ENCODE peak calls at places on chromosomes 12 and 14, in seven cellular contexts. L is GM12865, X is Calu3, O is lower lobe of right lung, F is astrocyte of the cerebellum, G is GM13976, S is endothelial cell. Z is an unnamed sample.

GRCh38 chr12:3842517-3842916 is 30.7 kb downstream of the PARP11 start:
- DNase-seq in L (no peak), X (no peak), O (no peak), F (no peak), G (no peak), S (no peak), Z (no peak)

GRCh38 chr14:61152851-61153364 is 128.2 kb downstream of the TMEM30B start:
- DNase-seq in L (no peak), X (no peak), O (no peak), F (peak), G (no peak), S (no peak), Z (no peak)

GRCh38 chr12:121196902-121197301 is 13.0 kb upstream of the P2RX4 start:
- DNase-seq in L (peak), X (no peak), O (no peak), F (no peak), G (no peak), S (no peak), Z (no peak)

GRCh38 chr12:76874491-76875190 is 4.2 kb downstream of the CSRP2 start:
- DNase-seq in L (no peak), X (no peak), O (no peak), F (no peak), G (no peak), S (no peak), Z (no peak)

GRCh38 chr12:122880668-122881067 is 15.3 kb downstream of the VPS37B start:
- DNase-seq in L (peak), X (peak), O (no peak), F (no peak), G (no peak), S (peak), Z (no peak)

GRCh38 chr12:95623554-95624170 is 72.4 kb upstream of the USP44 start:
- DNase-seq in L (peak), X (peak), O (peak), F (peak), G (peak), S (peak), Z (peak)

GRCh38 chr12:31590730-31591307 is at the start of gene DENND5B:
- DNase-seq in L (peak), X (peak), O (peak), F (no peak), G (peak), S (peak), Z (no peak)

GRCh38 chr14:52059614-52060013 is 9.2 kb downstream of the NID2 start:
- DNase-seq in L (no peak), X (no peak), O (no peak), F (peak), G (no peak), S (no peak), Z (no peak)

GRCh38 chr14:93937519-93937918 is 10.4 kb downstream of the FAM181A start:
- DNase-seq in L (no peak), X (no peak), O (peak), F (no peak), G (no peak), S (no peak), Z (no peak)

GRCh38 chr14:102182901-102183619 is 43.4 kb downstream of the WDR20 start:
- DNase-seq in L (no peak), X (no peak), O (no peak), F (no peak), G (no peak), S (no peak), Z (no peak)

GRCh38 chr12:76037130-76038105 is 5.8 kb upstream of the PHLDA1 start:
- DNase-seq in L (peak), X (peak), O (no peak), F (peak), G (peak), S (peak), Z (no peak)

GRCh38 chr12:96365604-96366230 is 34.5 kb downstream of the CDK17 start:
- DNase-seq in L (no peak), X (no peak), O (no peak), F (no peak), G (no peak), S (no peak), Z (no peak)

GRCh38 chr12:40390980-40391379 is 166.2 kb downstream of the LRRK2 start:
- DNase-seq in L (no peak), X (no peak), O (no peak), F (no peak), G (no peak), S (no peak), Z (no peak)

GRCh38 chr12:8987589-8988205 is 1.6 kb upstream of the KLRG1 start:
- DNase-seq in L (peak), X (no peak), O (no peak), F (no peak), G (no peak), S (no peak), Z (no peak)

GRCh38 chr12:38746744-38747143 is 158.6 kb downstream of the CPNE8 start:
- DNase-seq in L (no peak), X (no peak), O (no peak), F (no peak), G (no peak), S (no peak), Z (no peak)

GRCh38 chr12:101891462-101891971 is 14.1 kb downstream of the DRAM1 start:
- DNase-seq in L (peak), X (peak), O (peak), F (peak), G (peak), S (no peak), Z (peak)

GRCh38 chr12:10235761-10236631 is 23.3 kb downstream of the GABARAPL1 start:
- DNase-seq in L (peak), X (peak), O (no peak), F (no peak), G (peak), S (no peak), Z (no peak)

GRCh38 chr14:28303248-28303647 is 463.3 kb upstream of the FOXG1 start:
- DNase-seq in L (no peak), X (no peak), O (no peak), F (no peak), G (no peak), S (no peak), Z (no peak)

DNA sequence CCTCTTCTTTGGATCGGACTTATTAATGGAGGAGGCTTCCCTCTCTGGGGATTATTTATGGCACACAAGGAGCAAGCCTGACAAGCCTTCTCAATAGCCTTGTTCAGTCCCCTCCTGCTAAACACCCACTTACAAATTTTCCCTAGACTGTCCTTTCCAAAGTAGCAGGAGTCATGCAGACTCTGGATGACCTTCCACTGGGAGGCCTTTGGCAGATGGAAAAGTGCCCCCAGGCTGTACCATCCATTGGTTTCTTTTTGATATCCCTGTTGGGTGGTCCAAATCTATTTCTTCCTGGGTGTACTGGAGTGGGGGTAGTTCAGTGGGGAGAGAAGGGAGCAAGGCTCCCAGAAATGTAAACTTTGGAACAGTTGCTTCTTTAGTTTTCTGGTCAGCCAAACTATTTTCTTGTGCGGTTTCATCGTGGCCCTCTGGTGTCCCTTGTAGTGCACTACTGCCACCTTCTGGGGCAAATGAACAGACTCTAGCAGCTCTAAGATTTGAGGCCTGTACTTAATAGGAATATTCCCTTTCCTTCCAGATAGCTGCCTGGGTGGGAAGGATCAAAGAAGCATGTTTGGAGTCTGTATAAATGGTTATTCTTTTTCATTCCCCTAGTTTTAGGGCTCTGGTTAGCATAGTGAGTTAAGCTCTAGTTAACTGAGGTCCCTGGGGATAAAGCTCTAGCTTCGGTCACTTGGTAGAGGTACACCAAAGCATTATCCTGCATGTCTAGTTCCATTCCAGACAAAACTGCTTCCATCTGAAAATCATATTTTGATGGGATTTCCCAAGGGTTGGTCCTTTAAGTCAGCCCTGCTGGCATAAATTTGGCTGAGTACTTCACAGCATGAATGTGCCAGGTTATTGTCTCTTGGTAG is 409.5 kb downstream of the SLC6A15 start:
- DNase-seq in L (peak), X (peak), O (no peak), F (peak), G (peak), S (peak), Z (no peak)
- TF ChIP-seq CTCF in L (peak), X (peak), O (peak), F (peak), G (peak), S (peak), Z (peak)

GRCh38 chr12:131452444-131452860 is 258.4 kb upstream of the SFSWAP start:
- DNase-seq in L (peak), X (peak), O (no peak), F (no peak), G (peak), S (peak), Z (no peak)
- TF ChIP-seq CTCF in L (peak), X (peak), O (peak), F (no peak), G (peak), S (peak), Z (no peak)

DNA sequence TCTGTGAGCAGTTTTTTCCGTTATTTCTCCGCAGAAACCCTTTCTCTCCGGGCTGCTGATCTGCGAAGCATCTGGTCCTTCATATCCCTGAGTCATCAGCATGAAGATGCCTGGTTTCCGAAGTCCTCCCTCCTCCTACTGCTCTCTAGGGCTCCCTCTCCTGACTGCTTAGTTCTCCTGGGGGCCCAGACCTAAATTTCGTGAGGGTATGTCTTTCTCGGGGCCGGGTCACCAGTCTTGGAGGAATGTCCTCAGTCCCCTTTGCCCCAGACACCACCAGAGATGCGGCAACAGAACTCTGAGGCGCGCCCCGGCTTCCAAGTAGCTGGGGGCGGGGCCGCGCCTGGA is 622 bp upstream of the BICDL1 start:
- DNase-seq in L (no peak), X (no peak), O (no peak), F (no peak), G (no peak), S (no peak), Z (no peak)
- TF ChIP-seq CTCF in L (no peak), X (no peak), O (no peak), F (peak), G (peak), S (no peak), Z (peak)

GRCh38 chr14:68716698-68717097 is 76.2 kb downstream of the ZFP36L1 start:
- DNase-seq in L (no peak), X (no peak), O (no peak), F (no peak), G (no peak), S (no peak), Z (no peak)
- TF ChIP-seq CTCF in L (no peak), X (no peak), O (no peak), F (no peak), G (no peak), S (no peak), Z (no peak)

DNA sequence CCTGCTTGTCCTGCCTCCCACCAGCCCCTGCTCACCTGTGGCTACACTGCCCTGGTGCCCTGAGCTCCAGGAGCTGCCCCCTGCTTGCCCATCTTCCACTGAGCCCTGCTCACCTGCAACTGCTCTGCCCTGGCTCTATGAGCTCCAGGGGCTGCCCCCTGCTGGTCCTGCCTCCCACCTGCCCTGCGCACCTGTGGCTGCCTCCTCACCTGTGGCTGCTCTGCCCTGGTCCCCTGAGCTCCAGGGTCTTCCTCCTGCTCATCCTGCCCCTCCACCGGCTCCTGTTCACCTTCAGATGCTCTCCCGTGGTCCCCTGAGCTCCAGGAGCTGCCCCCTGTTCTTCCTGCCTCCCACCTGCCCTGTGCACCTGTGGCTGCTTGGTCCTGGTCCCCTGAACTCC is 247.6 kb downstream of the TMEM121 start:
- DNase-seq in L (no peak), X (peak), O (no peak), F (no peak), G (no peak), S (no peak), Z (no peak)
- TF ChIP-seq CTCF in L (no peak), X (no peak), O (no peak), F (no peak), G (no peak), S (no peak), Z (no peak)

DNA sequence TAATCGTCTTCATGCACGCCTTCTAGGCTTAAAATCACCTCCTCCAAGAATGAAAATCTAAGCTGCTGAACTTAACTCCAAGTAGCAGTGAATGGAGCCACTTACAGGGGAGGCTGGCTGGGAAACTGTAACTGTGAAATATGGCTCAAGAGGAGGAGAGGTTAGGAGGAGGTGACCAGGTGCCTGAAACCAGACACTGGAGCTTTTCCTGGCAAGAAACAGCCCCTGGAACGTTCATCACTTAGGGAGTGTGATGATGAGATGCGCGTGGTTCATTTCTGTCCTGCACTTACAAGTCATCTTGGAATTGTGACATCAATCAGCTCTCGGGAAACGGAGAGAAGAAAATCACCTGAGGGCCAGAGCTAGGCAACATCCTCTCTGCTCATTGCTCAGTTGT is 62.2 kb upstream of the TMEM132C start:
- DNase-seq in L (no peak), X (no peak), O (no peak), F (no peak), G (no peak), S (no peak), Z (no peak)
- TF ChIP-seq CTCF in L (no peak), X (no peak), O (no peak), F (no peak), G (no peak), S (no peak), Z (no peak)

GRCh38 chr12:7018350-7019042 is at the start of gene LPCAT3:
- DNase-seq in L (peak), X (peak), O (peak), F (peak), G (peak), S (peak), Z (peak)

GRCh38 chr12:7021956-7022355 is 3.7 kb upstream of the LPCAT3 start:
- DNase-seq in L (no peak), X (no peak), O (no peak), F (no peak), G (no peak), S (no peak), Z (no peak)

GRCh38 chr12:7016958-7017571 is 1.2 kb downstream of the LPCAT3 start:
- DNase-seq in L (no peak), X (no peak), O (no peak), F (no peak), G (no peak), S (no peak), Z (no peak)

GRCh38 chr12:7017870-7018349 is 366 bp downstream of the LPCAT3 start:
- DNase-seq in L (no peak), X (no peak), O (no peak), F (no peak), G (no peak), S (no peak), Z (no peak)

DNA sequence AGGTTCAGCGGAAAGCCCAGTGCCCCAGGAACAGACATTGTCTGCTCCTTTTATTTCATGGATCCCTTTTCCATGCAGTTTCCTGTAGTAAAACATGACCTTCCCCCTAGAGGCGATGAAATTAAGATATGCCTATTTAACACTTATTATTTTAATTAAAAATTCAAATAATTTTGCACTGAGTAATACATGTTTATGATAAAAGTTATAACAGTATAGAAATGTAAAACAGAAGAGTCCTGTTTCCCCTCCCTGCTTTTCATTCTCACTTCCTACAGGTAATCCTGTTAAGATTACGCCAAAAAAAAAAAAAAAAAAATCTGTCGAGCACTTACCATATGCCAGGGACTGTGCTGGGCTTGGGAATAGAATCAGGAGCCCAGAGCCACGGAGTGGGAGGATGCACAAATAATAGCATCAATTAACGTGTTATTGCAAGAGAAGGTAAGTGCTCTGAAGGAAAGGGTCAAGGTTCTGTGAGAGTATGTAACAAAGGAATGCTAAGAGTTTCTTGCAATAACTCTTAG is 830 bp upstream of the LPCAT3 start:
- DNase-seq in L (no peak), X (no peak), O (no peak), F (no peak), G (no peak), S (no peak), Z (no peak)
- TF ChIP-seq CTCF in L (no peak), X (no peak), O (no peak), F (no peak), G (no peak), S (peak), Z (no peak)

Z was measured in BJ.